ENCODE peak calls at places on chromosomes 13 and 19, in eight cellular contexts. T is activated B cell treated with CpG ODN at 0.5 μM for 24 hours; F is WTC11; J is activated gamma-delta T cell treated with Interleukin-2 at 50 U/mL for 16 hours; K is activated naive CD4-positive, alpha-beta T cell treated with Interleukin-2 at 50 U/mL for 16 hours; Y is CD4-positive, CD25-positive, alpha-beta regulatory T cell; B is stimulated activated CD8-positive, alpha-beta memory T cell treated with anti-CD3 and anti-CD28 coated beads, Interleukin-4, amount 100 ng/mL, for 4 hours; V is Peyer's patch. U is an unnamed sample.

GRCh38 chr13:92649140-92649813 is 577.3 kb upstream of the GPC6 start:
- DNase-seq in Y (no peak), B (no peak), K (no peak), T (no peak), V (no peak), F (no peak), J (no peak), U (no peak)

GRCh38 chr19:10935371-10936059 is 6.9 kb downstream of the TIMM29 start:
- DNase-seq in Y (no peak), B (no peak), T (no peak), J (no peak), F (no peak), V (no peak), K (no peak), U (no peak)

GRCh38 chr13:24612726-24613125 is 67.5 kb upstream of the ATP12A start:
- DNase-seq in K (no peak), Y (no peak), V (no peak), F (no peak), B (no peak), T (no peak), J (no peak), U (no peak)

GRCh38 chr19:1818549-1819195 is 6.6 kb upstream of the ATP8B3 start:
- DNase-seq in T (no peak), V (no peak), B (no peak), K (no peak), J (no peak), F (no peak), Y (no peak), U (no peak)

GRCh38 chr19:39207293-39207836 is 3.3 kb upstream of the SYCN start:
- DNase-seq in J (no peak), K (no peak), V (no peak), F (no peak), B (no peak), T (no peak), Y (no peak), U (no peak)

GRCh38 chr13:111590796-111591195 is 270.4 kb downstream of the TEX29 start:
- DNase-seq in B (no peak), T (no peak), J (no peak), K (no peak), V (no peak), F (no peak), Y (no peak), U (no peak)

GRCh38 chr19:34573226-34573864 is 91.8 kb downstream of the WTIP start:
- DNase-seq in T (no peak), Y (no peak), F (no peak), V (no peak), B (no peak), K (no peak), J (no peak), U (no peak)

GRCh38 chr13:21371011-21371410 is 88.1 kb downstream of the ZDHHC20 start:
- DNase-seq in Y (no peak), B (no peak), K (no peak), V (no peak), F (no peak), T (no peak), J (no peak), U (no peak)

GRCh38 chr19:5127710-5128109 is 158.8 kb downstream of the KDM4B start:
- DNase-seq in V (peak; percentile 73), B (no peak), T (peak; percentile 80), Y (no peak), J (no peak), F (no peak), K (no peak), U (no peak)

GRCh38 chr19:19368087-19368486 is 37.4 kb upstream of the GATAD2A start:
- DNase-seq in J (no peak), F (no peak), B (no peak), T (no peak), K (no peak), V (no peak), Y (no peak), U (no peak)

GRCh38 chr13:21966014-21966413 is 295.1 kb downstream of the FGF9 start:
- DNase-seq in Y (no peak), T (no peak), B (no peak), F (no peak), K (no peak), V (no peak), J (no peak), U (no peak)

GRCh38 chr19:2816641-2817040 is 3.0 kb upstream of the ZNF554 start:
- DNase-seq in V (no peak), B (no peak), T (no peak), F (no peak), J (no peak), K (no peak), Y (no peak), U (no peak)

GRCh38 chr13:34695063-34695462 is 247.0 kb upstream of the NBEA start:
- DNase-seq in B (no peak), F (no peak), Y (no peak), T (no peak), V (no peak), K (no peak), J (no peak), U (no peak)

GRCh38 chr19:38700933-38701454 is 43.3 kb downstream of the CAPN12 start:
- DNase-seq in J (no peak), Y (no peak), B (no peak), V (no peak), F (no peak), T (no peak), K (no peak), U (no peak)

GRCh38 chr19:10270180-10270615 is 722 bp upstream of the ICAM1 start:
- DNase-seq in V (peak; percentile 94), Y (peak; percentile 62), J (peak; percentile 72), B (peak; percentile 68), T (peak; percentile 80), K (peak; percentile 74), F (no peak), U (peak; percentile 88)

GRCh38 chr19:13748169-13748884 is 16.0 kb upstream of the MRI1 start:
- DNase-seq in Y (no peak), T (no peak), J (peak; percentile 5), V (peak; percentile 67), K (no peak), F (no peak), B (no peak), U (peak; percentile 25)

GRCh38 chr13:110301083-110301482 is 5.9 kb downstream of the COL4A1 start:
- DNase-seq in V (peak; percentile 32), J (no peak), K (no peak), B (no peak), Y (no peak), F (no peak), T (no peak), U (no peak)

GRCh38 chr13:78610381-78610883 is 7.1 kb upstream of the POU4F1 start:
- DNase-seq in K (no peak), V (no peak), T (no peak), F (no peak), J (no peak), Y (no peak), B (no peak), U (no peak)

GRCh38 chr13:111389621-111390521 is 69.4 kb downstream of the TEX29 start:
- DNase-seq in T (no peak), B (no peak), V (peak; percentile 32), Y (no peak), J (no peak), F (no peak), K (no peak), U (no peak)

GRCh38 chr19:50204811-50205675 is 1.6 kb downstream of the MYH14 start:
- DNase-seq in K (no peak), F (peak; percentile 96), V (peak; percentile 92), T (no peak), B (no peak), J (no peak), Y (no peak), U (peak; percentile 8)

GRCh38 chr19:29395712-29396414 is 129.9 kb upstream of the VSTM2B start:
- DNase-seq in B (no peak), K (no peak), J (no peak), T (no peak), Y (no peak), V (no peak), F (no peak), U (no peak)

GRCh38 chr19:6947745-6948144 is 60.4 kb downstream of the ADGRE1 start:
- DNase-seq in K (peak; percentile 47), F (no peak), V (no peak), B (no peak), Y (no peak), T (no peak), J (no peak), U (peak; percentile 60)